ENCODE peak calls at places on chromosomes 2 and 18, in nine cellular contexts. B is kidney; A is DND-41; G is CD8-positive, alpha-beta T cell; T is fibroblast of lung; Q is effector memory CD4-positive, alpha-beta T cell; O is thyroid gland; Z is K562; X is right cardiac atrium. W is an unnamed sample. For H3K4me1, the result is how much of the 10 kb centered on the place peaks cover.

GRCh38 chr18:7096838-7097237 is 20.8 kb downstream of the LAMA1 start:
- DNase-seq in Q (no peak), A (no peak), B (no peak), X (no peak), O (no peak), T (no peak), Z (no peak), G (no peak), W (no peak)

GRCh38 chr18:8151176-8151575 is 458.1 kb upstream of the RAB12 start:
- DNase-seq in A (no peak), X (no peak), T (peak), O (no peak), Z (no peak), Q (no peak), B (no peak), G (no peak), W (no peak)

GRCh38 chr2:9288681-9289338 is 82.2 kb downstream of the ASAP2 start:
- DNase-seq in G (no peak), A (no peak), T (peak), B (no peak), Z (no peak), X (no peak), Q (no peak), O (no peak), W (no peak)

GRCh38 chr2:70918016-70918415 is 17.7 kb upstream of the ATP6V1B1 start:
- DNase-seq in B (no peak), Q (no peak), O (no peak), T (no peak), G (no peak), A (no peak), Z (no peak), X (no peak), W (no peak)

GRCh38 chr2:204018717-204019116 is 82.2 kb downstream of the ICOS start:
- DNase-seq in X (no peak), G (no peak), Z (no peak), T (no peak), O (no peak), A (no peak), B (no peak), Q (no peak), W (no peak)

GRCh38 chr2:393711-394696 is 106.1 kb upstream of the ALKAL2 start:
- DNase-seq in B (peak), X (no peak), G (peak), A (peak), T (no peak), Q (peak), O (no peak), Z (no peak), W (no peak)

GRCh38 chr18:46716336-46716735 is 40.5 kb downstream of the ST8SIA5 start:
- DNase-seq in O (no peak), A (no peak), X (no peak), Q (no peak), T (no peak), B (no peak), Z (no peak), G (no peak), W (no peak)

GRCh38 chr2:170377469-170378207 is 199.7 kb downstream of the MYO3B start:
- DNase-seq in T (peak), G (no peak), O (peak), X (no peak), Z (no peak), Q (no peak), A (no peak), B (no peak), W (no peak)

GRCh38 chr2:181776336-181776735 is 96.0 kb upstream of the NEUROD1 start:
- DNase-seq in B (no peak), Q (no peak), O (no peak), G (no peak), A (no peak), X (no peak), T (no peak), Z (no peak), W (no peak)

GRCh38 chr18:76672627-76673026 is 149.7 kb upstream of the ZNF236 start:
- DNase-seq in T (peak), A (no peak), X (no peak), B (no peak), O (no peak), Z (no peak), G (no peak), Q (no peak), W (no peak)

GRCh38 chr2:173544621-173545363 is 190.1 kb downstream of the CDCA7 start:
- DNase-seq in A (no peak), Z (no peak), Q (no peak), B (no peak), O (no peak), X (no peak), G (no peak), T (no peak), W (no peak)

GRCh38 chr2:190062617-190063016 is at the start of gene MSTN:
- DNase-seq in T (no peak), G (no peak), O (no peak), X (no peak), A (no peak), B (no peak), Q (no peak), Z (no peak), W (no peak)

GRCh38 chr2:94986392-94986963 is 39.0 kb upstream of the MAL start:
- DNase-seq in B (no peak), A (peak), X (no peak), T (peak), G (no peak), Z (peak), Q (no peak), O (peak), W (peak)

GRCh38 chr2:56130463-56131070 is 53.2 kb upstream of the CCDC85A start:
- DNase-seq in G (no peak), X (no peak), B (no peak), T (peak), Z (peak), Q (no peak), O (peak), A (peak), W (no peak)

GRCh38 chr18:55206941-55207340 is 247.7 kb upstream of the CCDC68 start:
- DNase-seq in Z (no peak), O (no peak), Q (no peak), A (no peak), T (no peak), G (no peak), X (no peak), B (no peak), W (no peak)

GRCh38 chr2:65349863-65350262 is 82.5 kb downstream of the SPRED2 start:
- DNase-seq in A (peak), G (no peak), Q (no peak), T (peak), B (no peak), O (peak), X (peak), Z (peak), W (no peak)

GRCh38 chr2:9975805-9976447 is 24.4 kb downstream of the GRHL1 start:
- DNase-seq in T (peak), B (no peak), O (no peak), G (no peak), Q (no peak), X (no peak), Z (peak), A (no peak), W (no peak)

GRCh38 chr2:234823196-234823876 is 128.5 kb upstream of the SH3BP4 start:
- DNase-seq in O (no peak), T (no peak), B (no peak), G (no peak), Q (no peak), X (no peak), Z (no peak), A (no peak), W (peak)

GRCh38 chr2:112074506-112074905 is 19.4 kb downstream of the TMEM87B start:
- DNase-seq in A (no peak), T (no peak), O (no peak), Z (no peak), X (no peak), B (no peak), Q (no peak), G (no peak), W (no peak)

GRCh38 chr2:200054681-200055468 is 99.5 kb downstream of the MAIP1 start:
- DNase-seq in B (no peak), G (no peak), Q (no peak), Z (no peak), A (no peak), O (no peak), X (no peak), T (no peak), W (no peak)

GRCh38 chr2:218311908-218312756 is 19.8 kb upstream of the TMBIM1 start:
- DNase-seq in Q (no peak), X (peak), T (no peak), A (no peak), B (no peak), Z (no peak), O (no peak), G (no peak), W (no peak)

GRCh38 chr2:61177727-61178549 is 15.9 kb downstream of the C2orf74 start:
- DNase-seq in O (peak), T (peak), B (peak), A (peak), G (peak), Q (no peak), Z (no peak), X (peak), W (no peak)

GRCh38 chr2:147420517-147420916 is 424.3 kb upstream of the ACVR2A start:
- DNase-seq in Q (no peak), T (no peak), G (no peak), X (no peak), Z (no peak), B (no peak), A (no peak), O (no peak), W (no peak)

GRCh38 chr2:9638532-9638931 is 7.7 kb upstream of the YWHAQ start:
- DNase-seq in X (peak), B (peak), Z (peak), Q (no peak), G (no peak), T (peak), A (no peak), O (peak), W (peak)

GRCh38 chr18:29271496-29271895 is 1094.6 kb upstream of the CDH2 start:
- DNase-seq in O (no peak), Z (no peak), A (no peak), Q (no peak), G (no peak), X (no peak), T (peak), B (no peak), W (no peak)

GRCh38 chr2:139721454-139721995 is 941.3 kb upstream of the NXPH2 start:
- DNase-seq in X (no peak), O (no peak), A (no peak), G (no peak), B (no peak), Q (no peak), T (no peak), Z (no peak), W (no peak)

GRCh38 chr2:229922449-229923386 is at the start of gene FBXO36:
- DNase-seq in Q (peak), O (peak), A (peak), B (peak), X (peak), T (no peak), Z (peak), G (peak), W (peak)

GRCh38 chr18:61797691-61798590 is 94.9 kb downstream of the RNF152 start:
- DNase-seq in B (no peak), T (no peak), A (no peak), G (no peak), O (no peak), Q (no peak), Z (no peak), X (no peak), W (no peak)

GRCh38 chr2:235966932-235967331 is 201.3 kb downstream of the GBX2 start:
- DNase-seq in A (no peak), B (no peak), O (no peak), T (no peak), Z (no peak), Q (no peak), G (no peak), X (no peak), W (no peak)

GRCh38 chr2:113986886-113987285 is 97.0 kb downstream of the ACTR3 start:
- DNase-seq in A (no peak), O (no peak), Q (no peak), T (no peak), G (no peak), B (no peak), Z (no peak), X (no peak), W (no peak)

GRCh38 chr2:46135936-46136335 is 161.3 kb upstream of the EPAS1 start:
- DNase-seq in Q (no peak), G (no peak), X (no peak), Z (no peak), A (no peak), B (no peak), O (peak), T (peak), W (peak)

GRCh38 chr18:55743701-55744100 is 155.7 kb upstream of the TCF4 start:
- DNase-seq in O (no peak), Z (no peak), G (no peak), Q (no peak), T (no peak), X (no peak), A (no peak), B (no peak), W (no peak)

DNA sequence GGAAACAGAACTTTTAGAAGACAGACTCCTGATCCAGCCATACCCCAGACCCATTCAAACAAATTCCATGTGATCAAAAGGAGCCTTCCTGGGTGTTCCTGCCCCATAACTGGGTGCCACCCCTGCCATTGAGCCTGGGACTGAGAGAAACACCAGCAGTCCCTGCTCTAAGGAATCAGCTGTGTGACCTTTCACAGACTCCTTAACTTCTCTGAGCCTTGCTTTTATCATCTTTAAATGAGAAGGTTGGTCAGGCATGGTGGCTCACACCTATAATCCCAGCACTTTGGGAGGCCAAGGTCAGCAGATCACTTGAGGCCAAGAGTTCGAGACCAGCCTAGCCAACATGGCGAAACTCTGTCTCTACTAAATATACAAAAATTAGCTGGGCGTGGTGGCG is 20.6 kb downstream of the CIDEA start:
- DNase-seq in T (no peak), X (no peak), Q (no peak), B (no peak), A (no peak), Z (no peak), G (no peak), O (no peak), W (no peak)
- H3K4me1 ChIP-seq in T (under half), X (under half), Q (under half), B (under half), A (under half), Z (under half), G (under half), O (under half), W (under half)

DNA sequence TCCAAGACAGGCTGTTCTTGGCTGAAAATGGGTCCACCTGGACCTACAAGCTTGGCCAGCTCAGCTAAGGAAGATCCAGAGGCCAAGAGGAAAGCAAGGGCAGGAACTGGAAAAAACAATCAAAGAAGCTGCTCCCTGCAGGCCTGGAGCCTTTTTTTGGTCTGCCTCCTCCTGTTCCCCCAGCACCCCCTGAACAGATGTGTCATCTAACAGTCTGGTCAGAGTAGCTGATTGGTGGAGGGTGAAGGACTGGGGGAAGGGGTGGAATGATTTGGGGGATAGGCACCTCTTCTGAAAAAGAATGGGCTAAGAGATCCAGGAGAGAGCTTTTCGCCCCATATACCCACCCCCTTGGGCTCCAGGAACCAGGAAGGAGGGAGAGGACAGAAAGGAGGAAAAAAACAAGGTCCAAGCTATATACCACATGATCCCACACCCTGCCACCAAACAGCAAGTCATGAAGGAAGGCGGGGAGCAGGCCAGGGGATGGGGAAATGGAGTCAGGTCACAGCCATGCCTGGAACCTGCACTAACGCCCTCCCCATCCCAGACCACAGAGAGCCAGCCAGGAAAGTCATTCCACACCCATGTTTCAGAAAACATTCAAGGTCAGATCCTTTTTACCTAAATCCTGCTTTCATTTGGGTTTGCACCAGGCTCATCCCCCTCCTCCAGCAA is 2.0 kb downstream of the RAB11FIP5 start:
- DNase-seq in T (peak), X (no peak), B (no peak), Z (no peak), A (no peak), G (no peak), Q (no peak), O (no peak), W (no peak)
- H3K4me1 ChIP-seq in T (under half), X (under half), B (under half), Z (under half), A (under half), G (under half), Q (under half), O (under half), W (under half)

GRCh38 chr2:98899041-98899702 is 36.9 kb downstream of the CRACDL start:
- DNase-seq in Q (no peak), X (no peak), A (no peak), Z (no peak), O (peak), G (no peak), B (peak), T (no peak), W (peak)
- H3K4me1 ChIP-seq in Q (under half), X (under half), A (under half), Z (under half), O (under half), G (under half), B (under half), T (under half), W (under half)

GRCh38 chr2:144513388-144514100 is 6.4 kb downstream of the ZEB2 start:
- DNase-seq in Z (no peak), A (no peak), Q (no peak), O (no peak), B (peak), X (peak), G (no peak), T (peak), W (no peak)

GRCh38 chr2:144514731-144515424 is 5.0 kb downstream of the ZEB2 start:
- DNase-seq in T (peak), A (no peak), O (no peak), Z (no peak), G (no peak), B (no peak), X (peak), Q (no peak), W (no peak)

GRCh38 chr2:144516417-144516980 is 3.4 kb downstream of the ZEB2 start:
- DNase-seq in B (peak), G (no peak), A (no peak), O (no peak), T (no peak), Z (peak), X (peak), Q (no peak), W (no peak)

GRCh38 chr2:144515694-144516416 is 4.1 kb downstream of the ZEB2 start:
- DNase-seq in T (peak), O (no peak), G (no peak), A (peak), Q (no peak), Z (peak), X (peak), B (peak), W (no peak)

DNA sequence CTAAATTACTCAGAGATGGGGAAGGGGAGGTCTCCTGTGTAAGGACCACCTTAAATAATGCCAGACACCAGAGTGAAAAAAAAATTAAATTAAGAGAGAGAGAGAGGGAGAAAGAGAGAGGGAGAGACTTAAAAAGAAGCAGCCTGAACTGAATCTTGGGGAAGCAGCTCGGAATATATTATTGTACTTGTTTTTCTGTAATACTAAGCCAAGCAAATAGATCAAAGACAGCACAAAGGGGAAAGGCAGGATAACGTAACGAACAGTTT is 4.6 kb downstream of the ZEB2 start:
- DNase-seq in T (no peak), O (no peak), X (no peak), Q (no peak), G (no peak), A (no peak), B (no peak), Z (no peak), W (no peak)
- H3K4me1 ChIP-seq in T (under half), O (under half), X (under half), Q (under half), G (under half), A (half or more), B (under half), Z (under half), W (under half)

DNA sequence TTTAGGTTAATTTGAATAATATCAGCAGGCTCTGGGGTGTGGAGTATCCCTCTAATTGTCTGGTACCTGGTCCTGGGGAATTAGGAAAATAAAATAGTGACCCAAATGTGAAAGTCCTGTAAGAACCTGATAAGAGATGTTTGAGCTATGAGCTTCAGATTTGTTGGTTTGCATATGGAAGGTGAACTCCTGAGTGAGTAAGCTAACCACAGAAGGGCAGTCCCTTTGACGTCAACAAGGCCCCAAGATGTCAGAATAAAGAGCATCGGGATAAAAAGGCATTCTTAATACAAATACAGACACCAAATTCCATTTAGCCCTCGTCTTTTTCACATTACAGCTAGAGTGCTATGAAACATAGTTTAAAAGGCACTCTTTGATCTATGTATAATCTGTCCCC is 1366.3 kb upstream of the TMEFF2 start:
- DNase-seq in Q (no peak), A (no peak), O (no peak), Z (no peak), X (no peak), G (no peak), B (no peak), T (no peak), W (no peak)
- H3K4me1 ChIP-seq in Q (under half), A (under half), O (under half), Z (under half), X (under half), G (under half), B (under half), T (under half), W (under half)

GRCh38 chr2:186546842-186547241 is 43.0 kb upstream of the ITGAV start:
- DNase-seq in Z (no peak), O (no peak), A (no peak), X (no peak), B (no peak), Q (no peak), G (no peak), T (peak), W (no peak)

GRCh38 chr2:186542002-186542401 is 47.9 kb upstream of the ITGAV start:
- DNase-seq in Q (no peak), O (no peak), Z (no peak), G (no peak), B (no peak), X (no peak), A (no peak), T (no peak), W (no peak)

GRCh38 chr2:186540971-186541370 is 48.9 kb upstream of the ITGAV start:
- DNase-seq in A (no peak), X (no peak), B (no peak), T (peak), O (no peak), Q (no peak), G (no peak), Z (no peak), W (no peak)

GRCh38 chr2:186543561-186544131 is 46.2 kb upstream of the ITGAV start:
- DNase-seq in O (no peak), X (no peak), B (no peak), T (peak), Z (no peak), G (no peak), A (no peak), Q (no peak), W (no peak)

GRCh38 chr2:186544255-186544675 is 45.6 kb upstream of the ITGAV start:
- DNase-seq in T (peak), Q (no peak), X (no peak), G (no peak), O (no peak), Z (no peak), B (no peak), A (no peak), W (no peak)
- H3K4me1 ChIP-seq in T (under half), Q (under half), X (under half), G (under half), O (under half), Z (under half), B (under half), A (under half), W (under half)